ENCODE peak calls at places on chromosomes 2 and 18, in nine cellular contexts. F is heart right ventricle, W is neuronal stem cell, M is mammary epithelial cell, S is body of pancreas, U is upper lobe of right lung, X is stomach, P is DND-41, K is OCI-LY7. E is an unnamed sample.

GRCh38 chr2:38537937-38538525 is 64.7 kb downstream of the HNRNPLL start:
- DNase-seq in K (no peak), S (no peak), U (no peak), P (no peak), X (no peak), W (no peak), M (no peak), F (no peak), E (no peak)

GRCh38 chr2:68279691-68280090 is 27.4 kb upstream of the PPP3R1 start:
- DNase-seq in F (no peak), X (no peak), K (no peak), P (no peak), U (no peak), M (no peak), S (no peak), W (no peak), E (no peak)

GRCh38 chr2:34547340-34547739 is 948.2 kb upstream of the FAM98A start:
- DNase-seq in M (no peak), P (no peak), K (no peak), U (no peak), W (no peak), X (no peak), S (peak; percentile 56), F (no peak), E (no peak)

GRCh38 chr2:9666306-9666705 is 35.5 kb upstream of the YWHAQ start:
- DNase-seq in M (no peak), W (no peak), P (no peak), U (no peak), S (no peak), F (no peak), X (no peak), K (no peak), E (no peak)

GRCh38 chr2:233060500-233061006 is 411 bp downstream of the INPP5D start:
- DNase-seq in M (no peak), W (no peak), S (no peak), X (peak; percentile 25), U (peak; percentile 30), K (peak; percentile 42), F (no peak), P (no peak), E (no peak)

GRCh38 chr2:1309507-1309906 is 103.8 kb upstream of the TPO start:
- DNase-seq in U (no peak), P (no peak), W (no peak), X (no peak), M (no peak), F (no peak), K (no peak), S (no peak), E (no peak)

GRCh38 chr2:37795938-37796337 is 124.5 kb upstream of the CDC42EP3 start:
- DNase-seq in P (no peak), U (no peak), K (no peak), X (no peak), F (no peak), S (no peak), W (no peak), M (peak; percentile 84), E (no peak)

GRCh38 chr2:86807462-86808275 is 17.0 kb upstream of the CD8A start:
- DNase-seq in M (peak; percentile 80), K (no peak), P (peak; percentile 67), X (peak; percentile 38), W (no peak), F (no peak), U (peak; percentile 74), S (peak; percentile 58), E (peak; percentile 67)

GRCh38 chr2:1153959-1154358 is 203.3 kb downstream of the SNTG2 start:
- DNase-seq in F (peak; percentile 70), P (no peak), K (no peak), W (no peak), X (no peak), S (peak; percentile 47), M (no peak), U (peak; percentile 66), E (peak; percentile 55)

GRCh38 chr18:8519102-8519501 is 90.1 kb upstream of the RAB12 start:
- DNase-seq in U (no peak), M (no peak), P (no peak), X (no peak), K (no peak), F (no peak), W (no peak), S (no peak), E (no peak)

DNA sequence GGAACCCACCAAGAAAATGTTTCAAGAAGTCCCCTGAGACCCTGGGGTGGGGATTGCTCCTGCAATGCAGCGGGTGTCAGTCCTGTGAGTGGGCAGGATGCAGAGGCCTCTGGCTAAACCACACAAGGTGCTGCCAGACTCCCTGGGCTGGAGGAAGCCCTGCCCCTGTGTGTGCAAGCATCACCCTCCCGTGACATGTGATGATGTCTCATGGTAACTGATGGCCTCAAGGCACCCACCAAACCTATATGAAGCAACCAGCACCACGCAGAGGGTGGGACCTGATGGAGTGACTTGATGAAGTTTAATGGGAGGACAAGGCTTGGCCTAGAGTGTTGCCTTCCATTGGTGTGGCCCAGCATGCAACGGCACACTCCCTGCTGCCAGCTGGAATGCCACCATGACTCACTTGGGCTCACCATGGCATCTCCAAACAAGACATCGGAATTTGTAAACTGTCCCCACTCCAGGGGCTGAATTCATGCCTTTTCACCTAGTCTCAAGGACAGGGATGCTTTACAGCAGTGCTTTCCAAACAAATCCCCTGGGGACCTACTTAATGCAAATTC is 8.7 kb upstream of the SLC14A1 start:
- DNase-seq in P (no peak), W (no peak), S (no peak), F (no peak), X (no peak), U (no peak), M (no peak), K (no peak), E (no peak)
- H3K27ac ChIP-seq in P (no peak overlapping the region), W (no peak overlapping the region), S (no peak overlapping the region), F (no peak overlapping the region), X (no peak overlapping the region), U (no peak overlapping the region), M (no peak overlapping the region), K (no peak overlapping the region), E (no peak overlapping the region)

DNA sequence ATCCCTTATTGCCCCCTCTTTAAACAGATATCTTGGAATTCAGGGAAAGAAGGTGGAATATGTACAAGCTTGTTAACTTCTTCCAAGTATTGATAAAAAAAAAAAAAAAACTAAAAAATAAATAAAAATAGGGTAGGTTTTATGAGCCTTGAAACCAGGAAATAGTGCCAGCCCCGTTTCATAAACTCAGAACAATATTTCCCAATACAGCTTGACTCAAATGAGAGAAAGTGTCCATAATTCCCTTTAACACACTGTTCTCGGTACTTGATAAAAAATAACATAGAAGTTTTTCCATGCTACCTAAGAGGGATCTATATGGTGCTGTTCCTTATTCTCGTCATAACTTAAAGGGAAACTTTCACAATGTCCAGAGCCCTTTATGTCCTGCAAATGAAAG is 17.9 kb upstream of the C2orf80 start:
- DNase-seq in P (no peak), F (no peak), M (no peak), X (no peak), W (no peak), S (no peak), U (no peak), K (no peak), E (no peak)
- H3K4me3 ChIP-seq in P (no peak overlapping the region), F (no peak overlapping the region), M (no peak overlapping the region), X (no peak overlapping the region), W (no peak overlapping the region), S (no peak overlapping the region), U (no peak overlapping the region), K (no peak overlapping the region), E (no peak overlapping the region)

GRCh38 chr2:28720345-28720744 is 31.3 kb upstream of the PPP1CB start:
- DNase-seq in W (no peak), U (no peak), X (no peak), F (no peak), M (no peak), K (no peak), P (no peak), S (no peak), E (no peak)

GRCh38 chr2:28721601-28722191 is 29.9 kb upstream of the PPP1CB start:
- DNase-seq in S (no peak), F (no peak), W (no peak), X (no peak), U (no peak), K (no peak), P (no peak), M (no peak), E (no peak)

GRCh38 chr2:28716265-28716865 is 35.3 kb upstream of the PPP1CB start:
- DNase-seq in F (peak; percentile 40), M (peak; percentile 95), X (peak; percentile 34), W (no peak), P (no peak), U (no peak), S (peak; percentile 26), K (no peak), E (peak; percentile 32)

GRCh38 chr2:28713582-28714292 is 37.9 kb upstream of the PPP1CB start:
- DNase-seq in K (no peak), F (no peak), P (no peak), W (no peak), U (no peak), X (no peak), S (no peak), M (peak; percentile 71), E (no peak)

DNA sequence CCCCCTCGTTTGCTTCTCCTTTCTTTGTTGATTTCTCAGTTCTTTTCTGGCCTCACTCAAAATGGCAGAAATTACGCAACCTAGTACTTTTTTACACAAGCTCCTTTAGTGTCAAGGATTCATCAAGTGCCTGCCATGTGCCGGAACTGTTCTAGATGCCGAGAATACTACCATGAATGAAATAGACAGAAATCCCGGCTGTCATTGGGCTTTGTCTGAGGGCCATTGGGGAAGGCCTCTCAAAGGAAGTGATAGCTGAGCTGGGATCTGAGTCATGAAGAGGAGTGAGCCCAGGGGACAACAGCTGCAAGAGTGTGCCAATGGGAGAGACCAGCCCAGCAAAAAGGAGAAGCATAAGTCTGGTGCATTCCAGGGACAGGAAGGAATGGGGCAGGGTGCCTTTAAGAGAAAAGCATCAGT is 34.3 kb upstream of the PPP1CB start:
- DNase-seq in M (peak; percentile 72), K (no peak), P (no peak), F (peak; percentile 68), S (peak; percentile 26), W (no peak), U (peak; percentile 74), X (no peak), E (peak; percentile 78)
- H3K4me1 ChIP-seq in M (peaks cover 26% of the 10 kb centered on the region), K (no peaks in the 10 kb centered on the region), P (no peaks in the 10 kb centered on the region), F (peaks cover 20% of the 10 kb centered on the region), S (peaks cover 24% of the 10 kb centered on the region), W (peaks cover 6% of the 10 kb centered on the region), U (peaks cover 16% of the 10 kb centered on the region), X (no peaks in the 10 kb centered on the region), E (peaks cover 15% of the 10 kb centered on the region)

GRCh38 chr18:55419939-55420664 is 167.9 kb downstream of the TCF4 start:
- DNase-seq in U (no peak), W (no peak), K (no peak), X (no peak), P (no peak), S (no peak), M (no peak), F (no peak), E (no peak)

GRCh38 chr18:55420665-55420964 is 167.4 kb downstream of the TCF4 start:
- DNase-seq in W (no peak), X (no peak), P (no peak), S (no peak), U (no peak), F (no peak), K (peak; percentile 59), M (no peak), E (no peak)

GRCh38 chr18:55418439-55418838 is 169.6 kb downstream of the TCF4 start:
- DNase-seq in S (no peak), F (no peak), K (no peak), X (no peak), W (no peak), M (no peak), P (no peak), U (no peak), E (no peak)

GRCh38 chr18:55420977-55421611 is 166.9 kb downstream of the TCF4 start:
- DNase-seq in X (no peak), P (no peak), M (no peak), S (no peak), W (no peak), K (no peak), F (no peak), U (no peak), E (no peak)

GRCh38 chr18:55419132-55419938 is 168.7 kb downstream of the TCF4 start:
- DNase-seq in M (no peak), P (no peak), S (no peak), K (no peak), X (no peak), F (no peak), W (no peak), U (no peak), E (no peak)
- H3K27ac ChIP-seq in M (no peak overlapping the region), P (no peak overlapping the region), S (no peak overlapping the region), K (peak overlapping the region; percentile 100), X (no peak overlapping the region), F (peak overlapping the region; percentile 78), W (no peak overlapping the region), U (peak overlapping the region; percentile 76), E (peak overlapping the region; percentile 89)

E was measured in psoas muscle.